ENCODE peak calls at places on chromosomes 1 and 21, in eight cellular contexts. W, F, I, D, O, Q, A and V are unnamed samples.

GRCh38 chr1:182771187-182771984 is 18.2 kb upstream of the NPL start:
- DNase-seq in D (no peak), Q (no peak), W (no peak), O (no peak), F (no peak), A (no peak), I (no peak), V (no peak)

GRCh38 chr1:154557939-154558609 is 388 bp downstream of the UBE2Q1 start:
- DNase-seq in I (peak; percentile 50), O (peak; percentile 60), A (peak; percentile 61), Q (peak; percentile 38), W (no peak), F (peak; percentile 33), D (no peak), V (peak; percentile 45)

GRCh38 chr1:32651461-32652073 is 559 bp downstream of the RBBP4 start:
- DNase-seq in D (no peak), O (no peak), F (no peak), I (no peak), Q (no peak), A (no peak), W (peak; percentile 0), V (no peak)

GRCh38 chr1:12314328-12314903 is 84.6 kb downstream of the VPS13D start:
- DNase-seq in W (no peak), O (no peak), I (no peak), D (peak; percentile 19), A (no peak), F (no peak), Q (no peak), V (no peak)

GRCh38 chr1:54381524-54381923 is 24.7 kb downstream of the SSBP3 start:
- DNase-seq in F (no peak), W (no peak), O (no peak), A (peak; percentile 56), Q (no peak), I (no peak), D (no peak), V (peak; percentile 63)

GRCh38 chr1:112341986-112342385 is 54.0 kb upstream of the CTTNBP2NL start:
- DNase-seq in A (no peak), Q (no peak), F (no peak), D (no peak), O (no peak), I (no peak), W (no peak), V (no peak)

GRCh38 chr21:45846373-45847160 is 135.0 kb upstream of the COL6A1 start:
- DNase-seq in A (no peak), W (no peak), I (no peak), D (no peak), Q (no peak), O (no peak), F (no peak), V (no peak)

GRCh38 chr21:42160111-42160949 is 58.6 kb upstream of the ABCG1 start:
- DNase-seq in I (no peak), W (no peak), Q (no peak), D (no peak), A (no peak), F (no peak), O (no peak), V (peak; percentile 25)

GRCh38 chr1:75797606-75798216 is 1.0 kb downstream of the MSH4 start:
- DNase-seq in F (no peak), D (no peak), Q (no peak), O (no peak), I (no peak), W (no peak), A (no peak), V (no peak)

GRCh38 chr1:2108877-2109580 is 58.8 kb downstream of the PRKCZ start:
- DNase-seq in W (no peak), O (no peak), I (no peak), A (no peak), Q (no peak), D (no peak), F (no peak), V (no peak)

GRCh38 chr1:234545512-234546386 is 64.2 kb downstream of the IRF2BP2 start:
- DNase-seq in Q (no peak), W (no peak), D (no peak), I (no peak), F (no peak), A (no peak), O (no peak), V (no peak)

GRCh38 chr1:231729541-231729940 is 103.0 kb downstream of the DISC1 start:
- DNase-seq in W (no peak), Q (no peak), A (no peak), I (no peak), F (no peak), O (no peak), D (peak; percentile 55), V (no peak)

GRCh38 chr1:25820247-25821111 is 725 bp downstream of the MTFR1L start:
- DNase-seq in O (peak; percentile 36), D (no peak), I (peak; percentile 74), A (peak; percentile 85), W (no peak), Q (peak; percentile 47), F (no peak), V (peak; percentile 88)

GRCh38 chr21:36980280-36981048 is 14.0 kb upstream of the HLCS start:
- DNase-seq in I (peak; percentile 65), W (no peak), O (peak; percentile 38), F (peak; percentile 20), D (no peak), Q (peak; percentile 41), A (no peak), V (peak; percentile 23)

GRCh38 chr1:198333744-198334143 is 176.9 kb downstream of the NEK7 start:
- DNase-seq in D (no peak), Q (no peak), F (no peak), I (no peak), O (no peak), A (no peak), W (peak; percentile 7), V (no peak)

GRCh38 chr1:162206749-162207635 is 137.5 kb downstream of the NOS1AP start:
- DNase-seq in O (no peak), D (no peak), I (no peak), W (no peak), F (no peak), Q (no peak), A (no peak), V (no peak)

GRCh38 chr1:205456868-205457724 is 1.3 kb upstream of the BLACAT1 start:
- DNase-seq in Q (peak; percentile 83), I (peak; percentile 86), F (peak; percentile 55), A (no peak), O (no peak), W (no peak), D (no peak), V (no peak)

GRCh38 chr21:44820851-44821250 is 3.0 kb upstream of the SUMO3 start:
- DNase-seq in D (no peak), I (no peak), O (no peak), Q (no peak), W (no peak), A (no peak), F (no peak), V (no peak)

GRCh38 chr1:156936191-156936590 is 15.8 kb downstream of the LRRC71 start:
- DNase-seq in I (no peak), Q (no peak), O (no peak), W (no peak), D (no peak), A (no peak), F (no peak), V (no peak)

GRCh38 chr1:151024540-151025146 is 11.7 kb upstream of the BNIPL start:
- DNase-seq in O (peak; percentile 88), W (no peak), I (peak; percentile 94), A (peak; percentile 83), Q (peak; percentile 92), D (no peak), F (peak; percentile 52), V (peak; percentile 94)
- TF ChIP-seq CTCF in O (peak; percentile 68), W (peak; percentile 81), I (peak; percentile 94), A (peak; percentile 75), Q (peak; percentile 67), D (peak; percentile 83), F (peak; percentile 61), V (peak; percentile 82)

GRCh38 chr1:238950786-238951185 is 435.6 kb upstream of the CHRM3 start:
- DNase-seq in Q (no peak), I (no peak), A (no peak), O (no peak), D (no peak), W (no peak), F (no peak), V (no peak)

GRCh38 chr1:238953448-238953847 is 432.9 kb upstream of the CHRM3 start:
- DNase-seq in W (no peak), Q (no peak), F (no peak), D (no peak), O (no peak), I (no peak), A (no peak), V (no peak)

GRCh38 chr1:238955934-238956333 is 430.4 kb upstream of the CHRM3 start:
- DNase-seq in F (no peak), A (no peak), D (no peak), W (no peak), O (no peak), Q (no peak), I (no peak), V (no peak)

GRCh38 chr1:238954865-238955264 is 431.5 kb upstream of the CHRM3 start:
- DNase-seq in I (no peak), D (no peak), F (no peak), O (no peak), Q (no peak), W (no peak), A (no peak), V (no peak)

GRCh38 chr1:238951809-238952208 is 434.6 kb upstream of the CHRM3 start:
- DNase-seq in I (no peak), W (no peak), Q (no peak), A (no peak), O (peak; percentile 30), F (no peak), D (no peak), V (peak; percentile 7)
- TF ChIP-seq CTCF in I (peak; percentile 47), W (peak; percentile 17), Q (no peak), A (no peak), O (peak; percentile 23), F (peak; percentile 58), D (peak; percentile 60), V (no peak)

GRCh38 chr1:167750641-167751040 is 28.9 kb downstream of the MPZL1 start:
- DNase-seq in W (no peak), Q (no peak), D (no peak), F (no peak), A (no peak), O (no peak), I (no peak), V (no peak)

GRCh38 chr1:167752219-167752985 is 30.6 kb downstream of the MPZL1 start:
- DNase-seq in A (peak; percentile 11), W (no peak), D (no peak), I (no peak), O (no peak), F (no peak), Q (no peak), V (no peak)

GRCh38 chr1:167756760-167757405 is 35.1 kb downstream of the MPZL1 start:
- DNase-seq in O (no peak), A (no peak), D (no peak), Q (no peak), F (no peak), W (no peak), I (no peak), V (no peak)

GRCh38 chr1:167757433-167758309 is 35.9 kb downstream of the MPZL1 start:
- DNase-seq in D (no peak), O (no peak), A (no peak), Q (no peak), F (no peak), W (no peak), I (no peak), V (no peak)

GRCh38 chr1:167755568-167756145 is 33.9 kb downstream of the MPZL1 start:
- DNase-seq in Q (no peak), O (no peak), F (no peak), A (no peak), D (no peak), I (no peak), W (no peak), V (no peak)
- TF ChIP-seq CTCF in Q (no peak), O (no peak), F (no peak), A (no peak), D (no peak), I (no peak), W (no peak), V (no peak)

GRCh38 chr1:15702722-15703550 is 18.8 kb downstream of the PLEKHM2 start:
- DNase-seq in O (no peak), A (no peak), W (no peak), I (peak; percentile 61), Q (peak; percentile 58), F (no peak), D (no peak), V (no peak)
- TF ChIP-seq CTCF in O (no peak), A (no peak), W (peak; percentile 26), I (peak; percentile 53), Q (no peak), F (no peak), D (peak; percentile 50), V (no peak)